ENCODE peak calls at places on chromosomes 7 and 10, in ten cellular contexts. E is effector memory CD8-positive, alpha-beta T cell; N is activated T-cell treated with anti-CD3 and anti-CD28 coated beads, Interleukin-2, amount 50 U/mL, for 1 hour; A is H9; U is NCI-H1105 treated with DMSO at 0.1 percent for 48 hours; W is NCI-H1092 treated with DMSO at 0.1 percent for 48 hours; R is spleen; S is H7; L is HFF-Myc; G is HuH-7.5. Q is an unnamed sample.

GRCh38 chr10:86401588-86402282 is 35.1 kb upstream of the GRID1 start:
- DNase-seq in W (no peak), E (no peak), A (no peak), U (no peak), R (no peak), G (no peak), S (peak; percentile 78), N (peak; percentile 52), L (no peak), Q (no peak)

GRCh38 chr7:21867816-21868646 is 77.7 kb downstream of the CDCA7L start:
- DNase-seq in A (no peak), G (no peak), E (no peak), L (no peak), W (no peak), U (no peak), S (peak; percentile 30), N (no peak), R (no peak), Q (no peak)

GRCh38 chr10:95788830-95789229 is 32.9 kb downstream of the ENTPD1 start:
- DNase-seq in S (no peak), G (no peak), U (no peak), N (no peak), W (no peak), L (no peak), E (no peak), R (no peak), A (no peak), Q (no peak)

GRCh38 chr7:53811555-53812079 is 730.6 kb upstream of the VSTM2A start:
- DNase-seq in G (peak; percentile 72), R (no peak), N (no peak), W (no peak), L (no peak), S (no peak), U (peak; percentile 93), A (no peak), E (no peak), Q (no peak)

GRCh38 chr7:19776981-19777380 is 3.6 kb upstream of the TMEM196 start:
- DNase-seq in S (no peak), L (no peak), R (no peak), G (no peak), N (no peak), U (no peak), E (no peak), W (no peak), A (no peak), Q (no peak)

GRCh38 chr10:124709862-124710261 is 34.3 kb downstream of the FAM53B start:
- DNase-seq in L (no peak), A (no peak), E (no peak), U (no peak), N (no peak), S (no peak), W (no peak), R (peak; percentile 79), G (no peak), Q (no peak)

GRCh38 chr10:29851241-29851640 is 208.1 kb downstream of the JCAD start:
- DNase-seq in W (no peak), U (no peak), S (no peak), E (no peak), G (no peak), N (no peak), R (no peak), L (no peak), A (no peak), Q (no peak)

GRCh38 chr7:106598663-106599342 is 62.2 kb downstream of the CCDC71L start:
- DNase-seq in G (peak; percentile 24), U (peak; percentile 85), A (peak; percentile 71), W (peak; percentile 26), L (peak; percentile 45), E (peak; percentile 53), N (peak; percentile 54), S (peak; percentile 18), R (peak; percentile 86), Q (no peak)

GRCh38 chr7:94696981-94697670 is 41.2 kb upstream of the SGCE start:
- DNase-seq in G (peak; percentile 16), L (peak; percentile 75), R (no peak), A (no peak), S (no peak), U (no peak), W (no peak), N (no peak), E (no peak), Q (peak; percentile 77)

GRCh38 chr10:68871105-68871711 is 29.9 kb upstream of the DDX50 start:
- DNase-seq in E (no peak), R (no peak), S (peak; percentile 57), W (peak; percentile 56), L (no peak), A (no peak), G (no peak), U (peak; percentile 64), N (no peak), Q (no peak)

GRCh38 chr7:105369944-105370343 is 18.8 kb downstream of the SRPK2 start:
- DNase-seq in L (no peak), W (no peak), N (no peak), S (no peak), R (no peak), U (no peak), G (no peak), E (no peak), A (no peak), Q (no peak)

GRCh38 chr7:92057375-92057774 is 76.9 kb downstream of the CYP51A1 start:
- DNase-seq in U (no peak), R (no peak), W (no peak), S (peak; percentile 14), N (no peak), A (no peak), L (no peak), E (no peak), G (no peak), Q (no peak)

GRCh38 chr10:133445751-133446708 is 7.7 kb upstream of the SCART1 start:
- DNase-seq in E (no peak), R (no peak), G (no peak), A (no peak), N (no peak), W (no peak), S (peak; percentile 62), L (no peak), U (no peak), Q (no peak)

GRCh38 chr10:111874586-111874985 is 309.0 kb downstream of the GPAM start:
- DNase-seq in L (no peak), A (no peak), U (no peak), R (no peak), E (no peak), G (no peak), W (no peak), N (no peak), S (no peak), Q (no peak)

GRCh38 chr10:119655566-119656001 is 4.4 kb downstream of the BAG3 start:
- DNase-seq in U (no peak), A (no peak), R (no peak), W (no peak), N (peak; percentile 60), S (no peak), L (no peak), E (peak; percentile 3), G (no peak), Q (peak; percentile 31)

Q was measured in AG09319.